ENCODE peak calls at places on chromosome 4, in four cellular contexts. One of them, this sample, is unnamed.

GRCh38 chr4:41878170-41878941 is 56.9 kb upstream of the TMEM33 start:
- DNase-seq in IMR-90: no peak
- DNase-seq in H9: peak
- DNase-seq in H1: peak
- DNase-seq in this sample: no peak

GRCh38 chr4:152099555-152099954 is 338.7 kb upstream of the GATB start:
- DNase-seq in H9: no peak
- DNase-seq in IMR-90: no peak
- DNase-seq in H1: peak
- DNase-seq in this sample: no peak

GRCh38 chr4:55017406-55017805 is 108.0 kb downstream of the KDR start:
- DNase-seq in H1: no peak
- DNase-seq in H9: no peak
- DNase-seq in IMR-90: no peak
- DNase-seq in this sample: no peak

GRCh38 chr4:84638092-84638491 is 55.2 kb downstream of the CDS1 start:
- DNase-seq in IMR-90: no peak
- DNase-seq in H9: no peak
- DNase-seq in H1: no peak
- DNase-seq in this sample: no peak

GRCh38 chr4:46844325-46844917 is 64.6 kb downstream of the COX7B2 start:
- DNase-seq in H1: no peak
- DNase-seq in IMR-90: peak
- DNase-seq in H9: peak
- DNase-seq in this sample: peak

GRCh38 chr4:161828061-161828460 is 335.7 kb downstream of the FSTL5 start:
- DNase-seq in H9: no peak
- DNase-seq in H1: no peak
- DNase-seq in IMR-90: no peak
- DNase-seq in this sample: no peak

GRCh38 chr4:161881370-161881769 is 282.4 kb downstream of the FSTL5 start:
- DNase-seq in IMR-90: no peak
- DNase-seq in H1: no peak
- DNase-seq in H9: no peak
- DNase-seq in this sample: no peak

GRCh38 chr4:9703391-9703790 is 78.0 kb upstream of the DRD5 start:
- DNase-seq in H1: peak
- DNase-seq in IMR-90: no peak
- DNase-seq in H9: peak
- DNase-seq in this sample: peak

GRCh38 chr4:83855044-83855443 is 319.1 kb downstream of the GPAT3 start:
- DNase-seq in IMR-90: peak
- DNase-seq in H9: no peak
- DNase-seq in H1: no peak
- DNase-seq in this sample: peak

GRCh38 chr4:177308842-177309524 is 691 bp upstream of the NEIL3 start:
- DNase-seq in H1: no peak
- DNase-seq in IMR-90: no peak
- DNase-seq in H9: no peak
- DNase-seq in this sample: no peak

GRCh38 chr4:113951263-113951662 is 28.2 kb downstream of the ARSJ start:
- DNase-seq in IMR-90: peak
- DNase-seq in H9: no peak
- DNase-seq in H1: no peak
- DNase-seq in this sample: no peak

GRCh38 chr4:102247041-102247440 is 98.2 kb downstream of the SLC39A8 start:
- DNase-seq in H1: no peak
- DNase-seq in IMR-90: no peak
- DNase-seq in H9: no peak
- DNase-seq in this sample: no peak

GRCh38 chr4:154686838-154687237 is 57.0 kb upstream of the LRAT start:
- DNase-seq in IMR-90: no peak
- DNase-seq in H1: no peak
- DNase-seq in H9: no peak
- DNase-seq in this sample: no peak

GRCh38 chr4:150960818-150961217 is 54.3 kb downstream of the LRBA start:
- DNase-seq in H9: peak
- DNase-seq in IMR-90: no peak
- DNase-seq in H1: peak
- DNase-seq in this sample: peak

GRCh38 chr4:91471280-91471679 is 832.5 kb upstream of the GRID2 start:
- DNase-seq in H9: no peak
- DNase-seq in H1: no peak
- DNase-seq in IMR-90: no peak
- DNase-seq in this sample: no peak

GRCh38 chr4:104596189-104596588 is 101.5 kb upstream of the CXXC4 start:
- DNase-seq in H1: no peak
- DNase-seq in IMR-90: no peak
- DNase-seq in H9: no peak
- DNase-seq in this sample: no peak

GRCh38 chr4:17260395-17260907 is 251.4 kb downstream of the QDPR start:
- DNase-seq in IMR-90: no peak
- DNase-seq in H1: no peak
- DNase-seq in H9: no peak
- DNase-seq in this sample: no peak

GRCh38 chr4:15381806-15382338 is 46.0 kb upstream of the C1QTNF7 start:
- DNase-seq in H1: no peak
- DNase-seq in H9: no peak
- DNase-seq in IMR-90: no peak
- DNase-seq in this sample: no peak

GRCh38 chr4:105022811-105023667 is 123.6 kb upstream of the TET2 start:
- DNase-seq in IMR-90: peak
- DNase-seq in H9: no peak
- DNase-seq in H1: no peak
- DNase-seq in this sample: peak

GRCh38 chr4:122012735-122013134 is 60.9 kb upstream of the TRPC3 start:
- DNase-seq in H9: no peak
- DNase-seq in H1: no peak
- DNase-seq in IMR-90: peak
- DNase-seq in this sample: no peak

GRCh38 chr4:55931833-55932232 is 16.9 kb upstream of the CEP135 start:
- DNase-seq in IMR-90: peak
- DNase-seq in H1: no peak
- DNase-seq in H9: no peak
- DNase-seq in this sample: peak

GRCh38 chr4:9808077-9808476 is 26.6 kb downstream of the DRD5 start:
- DNase-seq in H9: no peak
- DNase-seq in IMR-90: no peak
- DNase-seq in H1: no peak
- DNase-seq in this sample: no peak

GRCh38 chr4:60463846-60464502 is 736.2 kb upstream of the ADGRL3 start:
- DNase-seq in IMR-90: no peak
- DNase-seq in H9: no peak
- DNase-seq in H1: peak
- DNase-seq in this sample: peak

GRCh38 chr4:20253272-20253798 is 1.6 kb downstream of the SLIT2 start:
- DNase-seq in H9: no peak
- DNase-seq in IMR-90: peak
- DNase-seq in H1: no peak
- DNase-seq in this sample: peak

GRCh38 chr4:118351851-118352827 is 664 bp downstream of the PRSS12 start:
- DNase-seq in IMR-90: peak
- DNase-seq in H9: peak
- DNase-seq in H1: peak
- DNase-seq in this sample: peak

DNA sequence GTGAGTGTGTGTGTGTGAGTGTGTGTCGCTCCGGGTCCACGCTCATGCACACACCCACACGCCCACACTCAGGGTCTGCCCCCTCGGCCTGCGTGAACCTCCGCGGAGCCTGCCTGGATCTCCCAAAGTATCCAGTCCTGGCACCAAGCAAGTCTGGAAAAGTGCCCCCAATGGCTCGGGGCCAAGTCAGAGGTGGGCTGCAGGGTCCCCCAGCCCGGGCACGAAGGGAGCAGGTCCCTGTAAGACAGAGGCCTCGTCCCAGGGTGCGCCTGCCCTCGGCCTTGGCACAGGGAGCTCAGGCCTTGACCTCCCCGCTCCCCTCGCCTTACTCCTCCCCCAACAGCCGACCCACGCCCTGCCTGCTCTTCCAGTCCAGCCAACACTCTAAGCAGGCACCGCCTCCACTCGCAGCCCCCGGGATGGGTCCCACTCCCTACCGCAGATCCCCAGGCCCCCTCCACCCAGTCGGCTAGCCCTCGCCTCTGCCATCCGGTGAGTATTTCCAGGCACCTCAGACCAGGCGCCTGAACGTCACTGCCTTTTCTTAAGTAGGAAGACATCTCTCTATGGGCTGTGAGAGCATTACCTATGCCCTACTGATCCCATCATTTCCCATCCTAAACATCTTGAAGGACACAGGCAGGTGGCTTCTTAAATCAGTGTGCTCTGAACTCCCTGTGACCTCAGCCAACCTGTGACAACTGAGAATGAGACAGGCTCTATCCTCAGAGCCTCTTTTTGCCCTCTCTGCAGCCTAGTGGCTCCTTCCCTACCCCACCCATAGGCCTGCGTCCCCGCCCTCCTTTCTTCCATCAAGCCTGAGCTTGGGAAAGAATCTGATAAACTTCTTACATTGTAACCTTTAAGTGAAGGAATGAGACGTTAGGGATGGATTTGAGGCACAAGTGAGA is 704 bp downstream of the FAM114A1 start:
- DNase-seq in H1: peak
- DNase-seq in IMR-90: peak
- DNase-seq in H9: peak
- DNase-seq in this sample: peak
- H3K18ac ChIP-seq in H1: peak
- H3K18ac ChIP-seq in IMR-90: peak
- H3K18ac ChIP-seq in H9: peak
- H3K18ac ChIP-seq in this sample: peak

DNA sequence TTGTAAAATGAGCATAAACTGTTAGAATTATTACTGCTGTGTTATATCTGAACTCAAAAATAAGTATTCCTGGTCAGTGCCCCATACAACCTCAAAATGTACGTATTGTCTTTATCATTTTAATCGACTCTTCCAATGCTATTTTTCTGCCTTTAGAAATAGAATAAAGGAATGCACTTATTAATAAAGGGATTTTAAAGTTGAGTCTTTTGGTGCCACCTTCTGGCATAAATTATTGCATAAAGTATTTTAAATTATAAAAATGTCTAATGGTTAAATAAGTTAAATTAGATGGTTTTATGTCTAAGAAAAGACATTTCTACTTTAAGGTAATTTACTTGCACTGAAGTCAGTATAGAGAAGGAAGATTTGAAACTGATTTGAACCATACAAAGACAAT is 424.0 kb upstream of the NDST4 start:
- DNase-seq in H1: no peak
- DNase-seq in H9: no peak
- DNase-seq in IMR-90: no peak
- DNase-seq in this sample: no peak
- H4K5ac ChIP-seq in H1: no peak
- H4K5ac ChIP-seq in H9: no peak
- H4K5ac ChIP-seq in IMR-90: no peak
- H4K5ac ChIP-seq in this sample: no peak

DNA sequence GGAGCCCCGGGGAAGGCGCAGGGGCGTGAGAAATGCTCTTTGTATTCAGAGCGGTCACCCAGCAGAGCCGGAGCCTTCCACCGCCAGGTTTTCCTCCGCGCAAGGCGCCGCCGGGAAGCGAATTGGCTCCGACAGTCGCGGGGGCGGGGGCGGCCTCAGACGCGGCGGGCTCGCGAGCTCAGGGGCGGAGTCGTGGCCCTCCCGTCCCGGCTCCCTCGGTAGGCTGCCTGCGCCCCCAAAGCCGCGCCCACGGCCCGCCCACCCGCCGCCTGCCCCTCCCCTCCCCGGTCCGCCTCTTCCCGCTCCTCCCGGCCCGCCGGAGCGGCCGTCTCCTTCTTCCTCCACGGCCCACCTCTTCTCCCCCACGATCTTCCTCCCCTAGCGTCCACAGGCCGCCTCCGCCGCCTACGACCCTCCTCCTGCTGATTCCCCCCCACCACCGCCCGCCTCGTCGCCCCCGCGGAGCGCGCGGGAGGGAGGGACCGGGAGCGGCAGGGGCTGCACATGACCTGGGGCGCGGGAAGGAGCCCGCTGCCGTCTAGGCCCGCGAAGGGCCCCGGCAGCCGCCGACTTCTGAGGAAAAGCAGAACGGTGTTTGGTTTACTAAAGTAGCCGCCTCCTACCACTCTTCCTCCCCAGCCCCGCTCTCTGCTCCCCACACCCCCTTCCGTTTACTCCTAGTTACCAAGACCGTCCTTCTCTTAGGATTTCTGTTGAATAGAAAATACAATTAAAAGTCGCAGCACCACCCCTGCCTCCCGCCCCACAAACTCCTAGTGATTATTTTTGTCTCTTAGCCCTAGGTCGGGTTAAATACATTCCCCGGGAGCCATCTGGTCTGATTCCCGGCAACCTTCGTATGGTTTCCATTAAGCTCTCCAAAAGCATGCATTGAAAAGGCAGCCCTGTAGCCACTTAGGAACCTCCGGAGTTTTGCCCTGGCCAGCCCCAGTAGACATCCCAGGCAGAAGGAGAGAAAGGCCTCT is 53.2 kb downstream of the C4orf51 start:
- DNase-seq in H1: peak
- DNase-seq in IMR-90: peak
- DNase-seq in H9: peak
- DNase-seq in this sample: peak
- H3K18ac ChIP-seq in H1: peak
- H3K18ac ChIP-seq in IMR-90: peak
- H3K18ac ChIP-seq in H9: peak
- H3K18ac ChIP-seq in this sample: peak

GRCh38 chr4:57195622-57196021 is 85.4 kb upstream of the IGFBP7 start:
- DNase-seq in H9: no peak
- DNase-seq in H1: no peak
- DNase-seq in IMR-90: no peak
- DNase-seq in this sample: no peak

GRCh38 chr4:57193996-57194675 is 84.0 kb upstream of the IGFBP7 start:
- DNase-seq in H1: peak
- DNase-seq in IMR-90: no peak
- DNase-seq in H9: peak
- DNase-seq in this sample: peak

GRCh38 chr4:57191523-57192034 is 81.4 kb upstream of the IGFBP7 start:
- DNase-seq in H1: peak
- DNase-seq in H9: peak
- DNase-seq in IMR-90: no peak
- DNase-seq in this sample: peak

GRCh38 chr4:57190651-57191481 is 80.7 kb upstream of the IGFBP7 start:
- DNase-seq in H1: peak
- DNase-seq in H9: peak
- DNase-seq in IMR-90: peak
- DNase-seq in this sample: peak

DNA sequence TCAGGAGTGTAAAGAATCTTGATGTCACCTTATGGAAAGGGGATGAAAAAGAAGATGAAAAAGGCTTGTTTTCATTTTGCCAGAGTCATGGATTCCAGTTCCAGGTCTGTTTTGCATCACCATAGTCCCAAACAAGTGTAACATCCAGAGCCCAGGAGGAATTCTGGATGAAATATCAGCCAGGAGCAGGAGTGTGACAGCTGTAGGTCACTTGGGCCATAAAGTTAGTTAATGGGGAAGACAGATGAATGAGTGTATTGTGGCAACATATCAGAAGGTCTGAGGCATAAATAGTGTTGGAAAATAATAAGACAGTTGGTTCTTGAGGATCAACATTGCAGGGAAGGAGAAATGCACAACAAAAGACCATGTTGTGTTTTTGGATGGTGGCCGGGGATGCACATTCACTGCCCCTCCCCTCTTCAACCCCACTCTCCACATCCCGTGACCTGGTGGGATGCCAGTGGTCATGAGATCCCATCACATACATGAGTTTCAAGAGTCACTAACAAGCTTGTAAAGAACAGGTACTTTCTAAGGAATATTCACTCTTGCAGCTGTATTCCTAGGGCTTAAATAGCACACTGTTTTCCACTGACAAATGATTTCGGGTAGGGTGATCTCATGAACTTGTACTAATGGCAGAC is 83.1 kb upstream of the IGFBP7 start:
- DNase-seq in IMR-90: no peak
- DNase-seq in H1: no peak
- DNase-seq in H9: no peak
- DNase-seq in this sample: no peak
- H4K5ac ChIP-seq in IMR-90: no peak
- H4K5ac ChIP-seq in H1: no peak
- H4K5ac ChIP-seq in H9: no peak
- H4K5ac ChIP-seq in this sample: no peak

This sample was measured in mesendoderm.